ENCODE peak calls at places on chromosomes 13 and 19, in four cellular contexts. O, X, W and T are unnamed samples.

GRCh38 chr13:30038884-30039283 is 188.5 kb upstream of the UBL3 start:
- DNase-seq in X (no peak), W (no peak), O (no peak), T (no peak)

GRCh38 chr13:94263038-94263437 is 216.4 kb downstream of the DCT start:
- DNase-seq in O (no peak), X (no peak), W (no peak), T (no peak)

GRCh38 chr13:111604087-111604486 is 283.6 kb downstream of the TEX29 start:
- DNase-seq in O (no peak), W (no peak), X (no peak), T (no peak)

GRCh38 chr19:10292206-10292788 is 2.5 kb downstream of the ICAM5 start:
- DNase-seq in W (peak; percentile 36), X (peak; percentile 65), O (peak; percentile 62), T (peak; percentile 50)

GRCh38 chr13:94480672-94481145 is 1.2 kb upstream of the DCT start:
- DNase-seq in O (no peak), W (peak; percentile 6), X (no peak), T (no peak)

GRCh38 chr19:37329686-37330085 is 41.2 kb upstream of the ZNF527 start:
- DNase-seq in O (no peak), W (no peak), X (no peak), T (no peak)

GRCh38 chr13:66266761-66267160 is 963.4 kb downstream of the PCDH9 start:
- DNase-seq in W (no peak), O (no peak), X (no peak), T (no peak)

GRCh38 chr19:41265376-41266153 is 1.4 kb downstream of the HNRNPUL1 start:
- DNase-seq in O (no peak), W (peak; percentile 16), X (peak; percentile 2), T (no peak)

GRCh38 chr13:30610311-30610710 is 7.4 kb upstream of the USPL1 start:
- DNase-seq in O (no peak), X (no peak), W (no peak), T (no peak)

GRCh38 chr19:32599736-32600157 is 18.8 kb downstream of the PDCD5 start:
- DNase-seq in O (peak; percentile 22), W (peak; percentile 23), X (peak; percentile 53), T (no peak)

GRCh38 chr19:18157465-18158063 is 4.6 kb downstream of the PIK3R2 start:
- DNase-seq in X (peak; percentile 53), W (peak; percentile 79), O (no peak), T (no peak)

GRCh38 chr19:40982594-40983101 is 8.4 kb upstream of the CYP2B6 start:
- DNase-seq in W (peak; percentile 18), O (no peak), X (no peak), T (no peak)

GRCh38 chr13:30499338-30499737 is 33.6 kb upstream of the HMGB1 start:
- DNase-seq in W (no peak), X (no peak), O (no peak), T (no peak)

GRCh38 chr13:31012285-31013024 is 80.0 kb downstream of the TEX26 start:
- DNase-seq in X (no peak), O (no peak), W (no peak), T (no peak)

GRCh38 chr19:3276341-3276799 is 51.9 kb downstream of the CELF5 start:
- DNase-seq in X (no peak), O (no peak), W (peak; percentile 75), T (no peak)

GRCh38 chr19:3720533-3720917 is 12.3 kb downstream of the TJP3 start:
- DNase-seq in W (no peak), X (no peak), O (no peak), T (no peak)

GRCh38 chr13:40666905-40667621 is 622 bp upstream of the FOXO1 start:
- DNase-seq in O (peak; percentile 11), X (peak; percentile 66), W (no peak), T (peak; percentile 55)

GRCh38 chr13:112903071-112903577 is 65.9 kb upstream of the MCF2L start:
- DNase-seq in O (no peak), X (no peak), W (no peak), T (no peak)

GRCh38 chr13:97445504-97446187 is 11.7 kb downstream of the RAP2A start:
- DNase-seq in O (no peak), W (no peak), X (no peak), T (no peak)

GRCh38 chr13:50104493-50104892 is 89.2 kb downstream of the KCNRG start:
- DNase-seq in X (no peak), W (peak; percentile 57), O (no peak), T (no peak)

GRCh38 chr13:95479706-95480105 is 72.8 kb upstream of the CLDN10 start:
- DNase-seq in X (no peak), W (no peak), O (no peak), T (no peak)

GRCh38 chr19:6531163-6531955 is 533 bp downstream of the TNFSF9 start:
- DNase-seq in O (no peak), W (no peak), X (no peak), T (no peak)

GRCh38 chr19:1847684-1848398 is 442 bp downstream of the REXO1 start:
- DNase-seq in W (peak; percentile 54), X (no peak), O (no peak), T (no peak)

GRCh38 chr19:18399008-18399407 is 1.6 kb upstream of the LRRC25 start:
- DNase-seq in X (no peak), W (peak; percentile 42), O (no peak), T (no peak)

GRCh38 chr19:11265785-11266236 is 3.5 kb upstream of the DOCK6 start:
- DNase-seq in O (no peak), X (no peak), W (peak; percentile 87), T (no peak)

GRCh38 chr13:46866150-46866549 is 30.7 kb downstream of the HTR2A start:
- DNase-seq in O (no peak), W (peak; percentile 57), X (peak; percentile 11), T (no peak)

GRCh38 chr13:23902975-23903905 is 5.9 kb upstream of the C1QTNF9B start:
- DNase-seq in X (no peak), W (no peak), O (no peak), T (no peak)

GRCh38 chr19:55172741-55173140 is 6.3 kb upstream of the DNAAF3 start:
- DNase-seq in W (peak; percentile 36), X (no peak), O (no peak), T (no peak)

GRCh38 chr13:102021777-102022176 is 380.1 kb downstream of the FGF14 start:
- DNase-seq in X (no peak), W (no peak), O (no peak), T (no peak)

GRCh38 chr19:19387108-19387507 is 18.4 kb upstream of the GATAD2A start:
- DNase-seq in W (no peak), O (no peak), X (no peak), T (no peak)

GRCh38 chr19:16591803-16592556 is 19.8 kb upstream of the SLC35E1 start:
- DNase-seq in W (peak; percentile 41), X (no peak), O (no peak), T (no peak)

GRCh38 chr19:5178841-5179625 is 161.6 kb downstream of the PTPRS start:
- DNase-seq in X (no peak), O (no peak), W (no peak), T (no peak)

GRCh38 chr19:4354282-4354681 is 10.9 kb downstream of the MPND start:
- DNase-seq in X (no peak), O (no peak), W (no peak), T (no peak)

GRCh38 chr13:94073006-94073744 is 406.3 kb downstream of the DCT start:
- DNase-seq in W (peak; percentile 12), X (no peak), O (no peak), T (no peak)

GRCh38 chr13:34294483-34295129 is 476.7 kb downstream of the RFC3 start:
- DNase-seq in X (no peak), W (peak; percentile 36), O (no peak), T (no peak)
- TF ChIP-seq CTCF in X (no peak), W (no peak), O (no peak), T (no peak)

DNA sequence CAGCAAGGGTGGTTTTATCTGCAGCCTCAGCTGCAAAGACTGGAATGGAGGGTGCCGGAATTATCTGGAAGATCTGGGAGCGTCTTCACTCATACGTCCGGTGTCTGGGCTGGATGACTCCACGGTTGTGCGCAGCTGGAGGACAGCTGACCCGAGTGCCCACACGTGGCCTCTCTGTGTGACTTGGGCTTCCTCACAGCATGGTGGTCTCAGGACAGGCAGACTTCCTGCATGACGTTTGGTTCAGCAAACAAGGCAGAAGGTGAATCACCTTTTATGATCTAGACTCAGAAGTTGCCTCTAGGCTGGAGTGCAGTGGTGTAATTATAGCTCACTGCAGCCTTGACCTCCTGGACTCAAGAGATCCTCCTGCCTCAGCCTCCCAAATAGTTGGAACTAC is 33.2 kb downstream of the CACNG6 start:
- DNase-seq in X (no peak), W (no peak), O (no peak), T (no peak)
- TF ChIP-seq CTCF in X (no peak), W (no peak), O (no peak), T (no peak)

GRCh38 chr13:32222046-32222676 is 93.0 kb downstream of the ZAR1L start:
- DNase-seq in W (no peak), O (no peak), X (no peak), T (no peak)
- TF ChIP-seq CTCF in W (no peak), O (no peak), X (no peak), T (no peak)

GRCh38 chr19:23440207-23440606 is 44.9 kb upstream of the ZNF91 start:
- DNase-seq in O (no peak), X (no peak), W (no peak), T (no peak)

GRCh38 chr19:23439623-23440022 is 44.4 kb upstream of the ZNF91 start:
- DNase-seq in W (no peak), O (no peak), X (no peak), T (no peak)

GRCh38 chr19:23437901-23438300 is 42.6 kb upstream of the ZNF91 start:
- DNase-seq in O (no peak), X (no peak), W (no peak), T (no peak)

GRCh38 chr19:23436944-23437343 is 41.7 kb upstream of the ZNF91 start:
- DNase-seq in O (no peak), X (no peak), W (no peak), T (no peak)

DNA sequence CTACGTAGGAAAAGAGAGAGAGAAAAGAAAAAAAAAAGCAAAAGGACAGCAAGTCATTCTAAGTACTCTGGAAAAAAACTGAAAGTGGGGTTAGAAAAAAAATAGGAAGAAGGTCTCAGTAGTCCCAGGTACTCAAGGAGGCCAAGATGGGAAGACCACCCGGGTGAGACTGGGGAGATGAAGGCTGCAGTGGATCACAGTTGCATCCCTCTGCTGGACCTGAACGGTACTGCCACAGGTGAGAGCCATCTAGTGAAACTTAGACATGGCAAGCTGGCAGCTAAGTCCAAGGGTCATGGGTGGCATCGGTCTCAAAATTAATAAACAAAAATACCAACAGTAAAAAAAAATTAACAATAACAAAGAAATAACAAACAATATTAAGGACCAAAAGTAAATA is 41.0 kb upstream of the ZNF91 start:
- DNase-seq in X (no peak), O (no peak), W (no peak), T (no peak)
- TF ChIP-seq CTCF in X (peak; percentile 37), O (no peak), W (peak; percentile 41), T (no peak)

GRCh38 chr19:50205681-50206138 is 2.3 kb downstream of the MYH14 start:
- DNase-seq in W (no peak), O (no peak), X (no peak), T (no peak)
- TF ChIP-seq CTCF in W (no peak), O (no peak), X (no peak), T (no peak)

DNA sequence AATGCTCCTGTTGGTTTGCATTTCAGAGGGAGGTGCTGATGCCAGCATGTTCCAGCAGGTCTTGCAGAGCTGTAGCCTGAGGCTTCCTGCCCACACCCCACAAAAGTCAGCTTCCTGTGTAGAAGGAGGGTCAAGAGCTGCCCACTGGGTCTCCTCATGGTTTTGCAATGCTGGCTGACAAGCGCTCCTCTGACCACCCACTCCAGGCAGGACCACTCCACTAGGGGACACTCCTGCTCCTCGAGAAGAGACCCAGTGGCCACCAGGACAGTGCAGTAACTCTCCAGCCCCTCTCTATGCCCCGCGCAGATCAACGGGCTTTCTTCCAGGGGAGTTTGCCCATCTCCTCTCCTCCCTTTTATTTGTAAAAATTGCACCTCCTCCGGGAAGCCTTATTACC is 72.9 kb upstream of the UQCRFS1 start:
- DNase-seq in X (peak; percentile 40), O (no peak), W (no peak), T (no peak)
- TF ChIP-seq CTCF in X (peak; percentile 62), O (no peak), W (no peak), T (no peak)